ENCODE peak calls at places on chromosomes 3 and 15, in seven cellular contexts. One of them, this sample, is unnamed.

GRCh38 chr3:78919021-78919755 is 848.6 kb downstream of the ROBO1 start:
- DNase-seq in HTR-8/SVneo: peak
- DNase-seq in PC-9: no peak
- DNase-seq in AG09309: peak
- DNase-seq in posterior cingulate gyrus: no peak
- DNase-seq in stimulated activated CD8-positive, alpha-beta memory T cell treated with anti-CD3 and anti-CD28 coated beads, Interleukin-4, amount 100 ng/mL, for 4 hours: no peak
- DNase-seq in AG08395: peak
- DNase-seq in this sample: no peak

GRCh38 chr3:13770390-13771169 is 109.3 kb downstream of the WNT7A start:
- DNase-seq in posterior cingulate gyrus: no peak
- DNase-seq in stimulated activated CD8-positive, alpha-beta memory T cell treated with anti-CD3 and anti-CD28 coated beads, Interleukin-4, amount 100 ng/mL, for 4 hours: no peak
- DNase-seq in HTR-8/SVneo: peak
- DNase-seq in AG09309: no peak
- DNase-seq in AG08395: no peak
- DNase-seq in PC-9: peak
- DNase-seq in this sample: peak

GRCh38 chr15:80234883-80235282 is 17.1 kb downstream of the CTXND1 start:
- DNase-seq in PC-9: peak
- DNase-seq in HTR-8/SVneo: no peak
- DNase-seq in AG08395: peak
- DNase-seq in stimulated activated CD8-positive, alpha-beta memory T cell treated with anti-CD3 and anti-CD28 coated beads, Interleukin-4, amount 100 ng/mL, for 4 hours: no peak
- DNase-seq in posterior cingulate gyrus: no peak
- DNase-seq in AG09309: no peak
- DNase-seq in this sample: peak

GRCh38 chr3:147389265-147390175 is 16.8 kb downstream of the ZIC4 start:
- DNase-seq in stimulated activated CD8-positive, alpha-beta memory T cell treated with anti-CD3 and anti-CD28 coated beads, Interleukin-4, amount 100 ng/mL, for 4 hours: no peak
- DNase-seq in AG08395: no peak
- DNase-seq in PC-9: no peak
- DNase-seq in posterior cingulate gyrus: no peak
- DNase-seq in AG09309: no peak
- DNase-seq in HTR-8/SVneo: no peak
- DNase-seq in this sample: peak

GRCh38 chr15:47027322-47027946 is 689.9 kb upstream of the SEMA6D start:
- DNase-seq in posterior cingulate gyrus: no peak
- DNase-seq in PC-9: no peak
- DNase-seq in AG09309: no peak
- DNase-seq in AG08395: no peak
- DNase-seq in HTR-8/SVneo: no peak
- DNase-seq in stimulated activated CD8-positive, alpha-beta memory T cell treated with anti-CD3 and anti-CD28 coated beads, Interleukin-4, amount 100 ng/mL, for 4 hours: no peak
- DNase-seq in this sample: peak

GRCh38 chr15:101050647-101051290 is 131.6 kb downstream of the LRRK1 start:
- DNase-seq in AG08395: no peak
- DNase-seq in stimulated activated CD8-positive, alpha-beta memory T cell treated with anti-CD3 and anti-CD28 coated beads, Interleukin-4, amount 100 ng/mL, for 4 hours: no peak
- DNase-seq in PC-9: no peak
- DNase-seq in posterior cingulate gyrus: no peak
- DNase-seq in AG09309: no peak
- DNase-seq in HTR-8/SVneo: no peak
- DNase-seq in this sample: peak

GRCh38 chr15:90364251-90364650 is 12.2 kb downstream of the ZNF774 start:
- DNase-seq in posterior cingulate gyrus: no peak
- DNase-seq in AG09309: no peak
- DNase-seq in PC-9: peak
- DNase-seq in stimulated activated CD8-positive, alpha-beta memory T cell treated with anti-CD3 and anti-CD28 coated beads, Interleukin-4, amount 100 ng/mL, for 4 hours: no peak
- DNase-seq in HTR-8/SVneo: peak
- DNase-seq in AG08395: peak
- DNase-seq in this sample: no peak

GRCh38 chr3:115836944-115837343 is 213.6 kb downstream of the GAP43 start:
- DNase-seq in AG09309: no peak
- DNase-seq in PC-9: no peak
- DNase-seq in AG08395: peak
- DNase-seq in posterior cingulate gyrus: no peak
- DNase-seq in HTR-8/SVneo: peak
- DNase-seq in stimulated activated CD8-positive, alpha-beta memory T cell treated with anti-CD3 and anti-CD28 coated beads, Interleukin-4, amount 100 ng/mL, for 4 hours: no peak
- DNase-seq in this sample: no peak

GRCh38 chr3:98734737-98735136 is 28.4 kb upstream of the ST3GAL6 start:
- DNase-seq in stimulated activated CD8-positive, alpha-beta memory T cell treated with anti-CD3 and anti-CD28 coated beads, Interleukin-4, amount 100 ng/mL, for 4 hours: no peak
- DNase-seq in AG09309: no peak
- DNase-seq in posterior cingulate gyrus: no peak
- DNase-seq in AG08395: no peak
- DNase-seq in PC-9: no peak
- DNase-seq in HTR-8/SVneo: no peak
- DNase-seq in this sample: no peak

GRCh38 chr15:38378162-38378560 is 75.8 kb upstream of the FAM98B start:
- DNase-seq in stimulated activated CD8-positive, alpha-beta memory T cell treated with anti-CD3 and anti-CD28 coated beads, Interleukin-4, amount 100 ng/mL, for 4 hours: no peak
- DNase-seq in AG08395: peak
- DNase-seq in HTR-8/SVneo: no peak
- DNase-seq in AG09309: no peak
- DNase-seq in PC-9: no peak
- DNase-seq in posterior cingulate gyrus: peak
- DNase-seq in this sample: no peak

GRCh38 chr3:197372076-197372661 is 73.8 kb upstream of the DLG1 start:
- DNase-seq in AG08395: peak
- DNase-seq in HTR-8/SVneo: peak
- DNase-seq in stimulated activated CD8-positive, alpha-beta memory T cell treated with anti-CD3 and anti-CD28 coated beads, Interleukin-4, amount 100 ng/mL, for 4 hours: no peak
- DNase-seq in PC-9: peak
- DNase-seq in posterior cingulate gyrus: no peak
- DNase-seq in AG09309: peak
- DNase-seq in this sample: no peak

GRCh38 chr3:3200632-3201212 is 21.2 kb upstream of the CRBN start:
- DNase-seq in PC-9: no peak
- DNase-seq in posterior cingulate gyrus: peak
- DNase-seq in AG09309: peak
- DNase-seq in HTR-8/SVneo: peak
- DNase-seq in AG08395: peak
- DNase-seq in stimulated activated CD8-positive, alpha-beta memory T cell treated with anti-CD3 and anti-CD28 coated beads, Interleukin-4, amount 100 ng/mL, for 4 hours: no peak
- DNase-seq in this sample: peak

GRCh38 chr3:149590691-149591441 is 67.0 kb downstream of the WWTR1 start:
- DNase-seq in stimulated activated CD8-positive, alpha-beta memory T cell treated with anti-CD3 and anti-CD28 coated beads, Interleukin-4, amount 100 ng/mL, for 4 hours: no peak
- DNase-seq in posterior cingulate gyrus: no peak
- DNase-seq in AG09309: no peak
- DNase-seq in AG08395: no peak
- DNase-seq in PC-9: no peak
- DNase-seq in HTR-8/SVneo: no peak
- DNase-seq in this sample: no peak

GRCh38 chr3:146780251-146780650 is 175.1 kb upstream of the PLSCR5 start:
- DNase-seq in posterior cingulate gyrus: no peak
- DNase-seq in HTR-8/SVneo: no peak
- DNase-seq in stimulated activated CD8-positive, alpha-beta memory T cell treated with anti-CD3 and anti-CD28 coated beads, Interleukin-4, amount 100 ng/mL, for 4 hours: no peak
- DNase-seq in PC-9: no peak
- DNase-seq in AG09309: no peak
- DNase-seq in AG08395: no peak
- DNase-seq in this sample: no peak

GRCh38 chr3:2247249-2247648 is 148.6 kb downstream of the CNTN4 start:
- DNase-seq in PC-9: no peak
- DNase-seq in posterior cingulate gyrus: no peak
- DNase-seq in AG09309: no peak
- DNase-seq in AG08395: no peak
- DNase-seq in stimulated activated CD8-positive, alpha-beta memory T cell treated with anti-CD3 and anti-CD28 coated beads, Interleukin-4, amount 100 ng/mL, for 4 hours: no peak
- DNase-seq in HTR-8/SVneo: no peak
- DNase-seq in this sample: no peak

GRCh38 chr15:70902105-70902504 is 9.5 kb downstream of the LRRC49 start:
- DNase-seq in PC-9: peak
- DNase-seq in stimulated activated CD8-positive, alpha-beta memory T cell treated with anti-CD3 and anti-CD28 coated beads, Interleukin-4, amount 100 ng/mL, for 4 hours: no peak
- DNase-seq in AG09309: peak
- DNase-seq in posterior cingulate gyrus: no peak
- DNase-seq in HTR-8/SVneo: peak
- DNase-seq in AG08395: peak
- DNase-seq in this sample: peak

GRCh38 chr15:44094776-44095175 is 100.3 kb downstream of the FRMD5 start:
- DNase-seq in AG08395: no peak
- DNase-seq in posterior cingulate gyrus: no peak
- DNase-seq in stimulated activated CD8-positive, alpha-beta memory T cell treated with anti-CD3 and anti-CD28 coated beads, Interleukin-4, amount 100 ng/mL, for 4 hours: no peak
- DNase-seq in PC-9: no peak
- DNase-seq in HTR-8/SVneo: no peak
- DNase-seq in AG09309: no peak
- DNase-seq in this sample: no peak

GRCh38 chr3:155367510-155367909 is 74.0 kb upstream of the STRIT1 start:
- DNase-seq in AG09309: no peak
- DNase-seq in PC-9: no peak
- DNase-seq in HTR-8/SVneo: no peak
- DNase-seq in AG08395: no peak
- DNase-seq in posterior cingulate gyrus: no peak
- DNase-seq in stimulated activated CD8-positive, alpha-beta memory T cell treated with anti-CD3 and anti-CD28 coated beads, Interleukin-4, amount 100 ng/mL, for 4 hours: no peak
- DNase-seq in this sample: no peak

GRCh38 chr15:88342666-88343065 is 86.1 kb upstream of the NTRK3 start:
- DNase-seq in stimulated activated CD8-positive, alpha-beta memory T cell treated with anti-CD3 and anti-CD28 coated beads, Interleukin-4, amount 100 ng/mL, for 4 hours: no peak
- DNase-seq in posterior cingulate gyrus: no peak
- DNase-seq in AG09309: peak
- DNase-seq in HTR-8/SVneo: no peak
- DNase-seq in PC-9: no peak
- DNase-seq in AG08395: peak
- DNase-seq in this sample: no peak

GRCh38 chr15:44726568-44727461 is 9.5 kb upstream of the TRIM69 start:
- DNase-seq in posterior cingulate gyrus: no peak
- DNase-seq in PC-9: peak
- DNase-seq in AG08395: peak
- DNase-seq in AG09309: peak
- DNase-seq in HTR-8/SVneo: peak
- DNase-seq in stimulated activated CD8-positive, alpha-beta memory T cell treated with anti-CD3 and anti-CD28 coated beads, Interleukin-4, amount 100 ng/mL, for 4 hours: no peak
- DNase-seq in this sample: peak

GRCh38 chr3:151798476-151798875 is 15.4 kb upstream of the AADAC start:
- DNase-seq in posterior cingulate gyrus: no peak
- DNase-seq in stimulated activated CD8-positive, alpha-beta memory T cell treated with anti-CD3 and anti-CD28 coated beads, Interleukin-4, amount 100 ng/mL, for 4 hours: no peak
- DNase-seq in AG09309: no peak
- DNase-seq in AG08395: no peak
- DNase-seq in HTR-8/SVneo: no peak
- DNase-seq in PC-9: no peak
- DNase-seq in this sample: no peak

GRCh38 chr15:29870495-29871151 is 48.4 kb upstream of the TJP1 start:
- DNase-seq in PC-9: no peak
- DNase-seq in AG09309: no peak
- DNase-seq in HTR-8/SVneo: no peak
- DNase-seq in posterior cingulate gyrus: peak
- DNase-seq in AG08395: no peak
- DNase-seq in stimulated activated CD8-positive, alpha-beta memory T cell treated with anti-CD3 and anti-CD28 coated beads, Interleukin-4, amount 100 ng/mL, for 4 hours: no peak
- DNase-seq in this sample: peak

GRCh38 chr3:194970066-194970465 is 284.4 kb downstream of the FAM43A start:
- DNase-seq in HTR-8/SVneo: no peak
- DNase-seq in AG09309: no peak
- DNase-seq in stimulated activated CD8-positive, alpha-beta memory T cell treated with anti-CD3 and anti-CD28 coated beads, Interleukin-4, amount 100 ng/mL, for 4 hours: no peak
- DNase-seq in AG08395: no peak
- DNase-seq in posterior cingulate gyrus: no peak
- DNase-seq in PC-9: no peak
- DNase-seq in this sample: no peak

GRCh38 chr3:146130881-146131371 is 30.1 kb downstream of the PLOD2 start:
- DNase-seq in stimulated activated CD8-positive, alpha-beta memory T cell treated with anti-CD3 and anti-CD28 coated beads, Interleukin-4, amount 100 ng/mL, for 4 hours: no peak
- DNase-seq in PC-9: no peak
- DNase-seq in posterior cingulate gyrus: no peak
- DNase-seq in AG09309: peak
- DNase-seq in AG08395: peak
- DNase-seq in HTR-8/SVneo: no peak
- DNase-seq in this sample: no peak

GRCh38 chr3:135706758-135707375 is 258.7 kb upstream of the PPP2R3A start:
- DNase-seq in AG08395: no peak
- DNase-seq in HTR-8/SVneo: no peak
- DNase-seq in posterior cingulate gyrus: no peak
- DNase-seq in PC-9: no peak
- DNase-seq in AG09309: no peak
- DNase-seq in stimulated activated CD8-positive, alpha-beta memory T cell treated with anti-CD3 and anti-CD28 coated beads, Interleukin-4, amount 100 ng/mL, for 4 hours: no peak
- DNase-seq in this sample: no peak

GRCh38 chr3:43155464-43156121 is 49.7 kb upstream of the POMGNT2 start:
- DNase-seq in posterior cingulate gyrus: peak
- DNase-seq in AG08395: peak
- DNase-seq in AG09309: no peak
- DNase-seq in stimulated activated CD8-positive, alpha-beta memory T cell treated with anti-CD3 and anti-CD28 coated beads, Interleukin-4, amount 100 ng/mL, for 4 hours: no peak
- DNase-seq in HTR-8/SVneo: peak
- DNase-seq in PC-9: peak
- DNase-seq in this sample: peak

GRCh38 chr3:179695672-179696313 is 43.0 kb downstream of the USP13 start:
- DNase-seq in AG08395: no peak
- DNase-seq in PC-9: no peak
- DNase-seq in stimulated activated CD8-positive, alpha-beta memory T cell treated with anti-CD3 and anti-CD28 coated beads, Interleukin-4, amount 100 ng/mL, for 4 hours: no peak
- DNase-seq in AG09309: no peak
- DNase-seq in posterior cingulate gyrus: no peak
- DNase-seq in HTR-8/SVneo: no peak
- DNase-seq in this sample: no peak

GRCh38 chr3:10353661-10354372 is 32.9 kb upstream of the SEC13 start:
- DNase-seq in stimulated activated CD8-positive, alpha-beta memory T cell treated with anti-CD3 and anti-CD28 coated beads, Interleukin-4, amount 100 ng/mL, for 4 hours: no peak
- DNase-seq in PC-9: no peak
- DNase-seq in AG09309: no peak
- DNase-seq in HTR-8/SVneo: no peak
- DNase-seq in posterior cingulate gyrus: no peak
- DNase-seq in AG08395: no peak
- DNase-seq in this sample: no peak

GRCh38 chr3:148791296-148791695 is 36.3 kb upstream of the CPB1 start:
- DNase-seq in AG09309: no peak
- DNase-seq in HTR-8/SVneo: no peak
- DNase-seq in AG08395: no peak
- DNase-seq in PC-9: no peak
- DNase-seq in stimulated activated CD8-positive, alpha-beta memory T cell treated with anti-CD3 and anti-CD28 coated beads, Interleukin-4, amount 100 ng/mL, for 4 hours: no peak
- DNase-seq in posterior cingulate gyrus: peak
- DNase-seq in this sample: no peak